ENCODE peak calls at places on chromosomes 6 and 20, in four cellular contexts. One of them, this sample, is unnamed.

GRCh38 chr6:149723771-149724417 is 6.0 kb upstream of the LATS1 start:
- DNase-seq in K562: peak
- DNase-seq in HepG2: peak
- DNase-seq in GM12878: no peak
- DNase-seq in this sample: peak

GRCh38 chr20:26135325-26136110 is 438.9 kb upstream of the ZNF337 start:
- DNase-seq in GM12878: no peak
- DNase-seq in K562: peak
- DNase-seq in HepG2: no peak
- DNase-seq in this sample: no peak

GRCh38 chr6:142323377-142323776 is 21.6 kb downstream of the ADGRG6 start:
- DNase-seq in GM12878: no peak
- DNase-seq in K562: no peak
- DNase-seq in HepG2: peak
- DNase-seq in this sample: no peak

GRCh38 chr6:137967689-137968467 is 100.8 kb downstream of the TNFAIP3 start:
- DNase-seq in HepG2: no peak
- DNase-seq in GM12878: no peak
- DNase-seq in K562: no peak
- DNase-seq in this sample: no peak

GRCh38 chr6:157655139-157655538 is 167.9 kb upstream of the SNX9 start:
- DNase-seq in HepG2: no peak
- DNase-seq in GM12878: no peak
- DNase-seq in K562: no peak
- DNase-seq in this sample: no peak

GRCh38 chr6:149362289-149362688 is 37.8 kb upstream of the SUMO4 start:
- DNase-seq in GM12878: no peak
- DNase-seq in HepG2: no peak
- DNase-seq in K562: no peak
- DNase-seq in this sample: no peak

GRCh38 chr6:108492131-108492766 is 68.5 kb upstream of the FOXO3 start:
- DNase-seq in K562: peak
- DNase-seq in GM12878: no peak
- DNase-seq in HepG2: peak
- DNase-seq in this sample: peak

GRCh38 chr6:33427585-33428218 is 7.8 kb downstream of the SYNGAP1 start:
- DNase-seq in K562: peak
- DNase-seq in GM12878: no peak
- DNase-seq in HepG2: no peak
- DNase-seq in this sample: peak

GRCh38 chr6:4055420-4056041 is 23.4 kb downstream of the FAM217A start:
- DNase-seq in K562: peak
- DNase-seq in HepG2: peak
- DNase-seq in GM12878: no peak
- DNase-seq in this sample: peak

GRCh38 chr6:42774201-42774600 is 7.7 kb upstream of the BICRAL start:
- DNase-seq in GM12878: no peak
- DNase-seq in HepG2: no peak
- DNase-seq in K562: no peak
- DNase-seq in this sample: no peak

GRCh38 chr6:62803094-62803493 is 408.2 kb upstream of the FKBP1C start:
- DNase-seq in HepG2: no peak
- DNase-seq in K562: no peak
- DNase-seq in GM12878: no peak
- DNase-seq in this sample: no peak

GRCh38 chr20:32470025-32470861 is 112.1 kb downstream of the ASXL1 start:
- DNase-seq in GM12878: no peak
- DNase-seq in HepG2: peak
- DNase-seq in K562: peak
- DNase-seq in this sample: peak

GRCh38 chr20:8089668-8090067 is 42.4 kb upstream of the PLCB1 start:
- DNase-seq in K562: no peak
- DNase-seq in GM12878: no peak
- DNase-seq in HepG2: no peak
- DNase-seq in this sample: no peak

GRCh38 chr6:151118453-151119123 is 121.2 kb upstream of the AKAP12 start:
- DNase-seq in HepG2: peak
- DNase-seq in K562: no peak
- DNase-seq in GM12878: no peak
- DNase-seq in this sample: no peak

GRCh38 chr20:36408219-36408618 is 102.1 kb downstream of the DLGAP4 start:
- DNase-seq in HepG2: peak
- DNase-seq in GM12878: no peak
- DNase-seq in K562: peak
- DNase-seq in this sample: no peak

GRCh38 chr6:3212261-3212660 is 15.2 kb downstream of the TUBB2B start:
- DNase-seq in HepG2: no peak
- DNase-seq in K562: no peak
- DNase-seq in GM12878: no peak
- DNase-seq in this sample: no peak

GRCh38 chr6:129955584-129955983 is 62.8 kb upstream of the L3MBTL3 start:
- DNase-seq in K562: no peak
- DNase-seq in HepG2: no peak
- DNase-seq in GM12878: no peak
- DNase-seq in this sample: no peak

GRCh38 chr6:114284281-114284680 is 58.5 kb downstream of the HS3ST5 start:
- DNase-seq in GM12878: no peak
- DNase-seq in K562: no peak
- DNase-seq in HepG2: no peak
- DNase-seq in this sample: no peak

DNA sequence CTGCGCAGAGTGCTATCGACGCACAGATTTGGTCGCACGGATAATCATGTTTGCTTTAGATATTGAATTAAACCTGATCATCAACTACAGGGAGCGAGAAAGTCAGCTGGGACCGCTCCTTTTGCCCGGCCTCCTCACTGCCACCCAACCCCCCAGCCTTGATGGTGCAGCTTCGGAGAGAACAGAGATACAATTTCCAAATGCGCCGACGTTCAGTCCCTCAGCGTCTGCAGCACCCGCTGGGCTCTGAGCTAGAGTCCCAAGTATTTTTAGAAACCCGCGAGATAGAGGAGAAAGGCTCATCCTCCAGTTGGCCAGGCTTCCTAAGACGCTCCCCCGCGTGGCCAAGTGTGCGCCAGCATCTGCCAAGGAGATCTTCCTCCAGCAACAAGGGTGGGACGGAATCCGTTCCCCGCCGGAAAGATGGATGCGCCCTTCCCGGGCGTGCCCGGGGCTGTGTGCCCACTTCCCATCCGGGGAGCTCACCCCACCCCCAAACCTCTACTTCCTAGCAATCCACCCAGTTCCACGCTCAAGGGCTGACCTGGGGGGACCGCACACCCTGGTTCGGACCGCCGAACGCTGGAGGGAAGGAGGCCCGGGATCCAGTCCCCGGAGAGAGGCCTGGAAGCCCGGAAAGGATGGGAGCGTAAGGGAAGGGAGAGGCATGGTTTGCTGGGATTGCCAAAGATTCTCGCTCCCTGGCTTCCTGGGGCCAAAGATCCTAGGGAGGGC is 4.1 kb downstream of the NKX2-2 start:
- DNase-seq in HepG2: no peak
- DNase-seq in K562: no peak
- DNase-seq in GM12878: no peak
- DNase-seq in this sample: no peak
- TF ChIP-seq SP1 in HepG2: no peak
- TF ChIP-seq SP1 in K562: no peak
- TF ChIP-seq SP1 in GM12878: no peak
- TF ChIP-seq SP1 in this sample: no peak

GRCh38 chr6:155014715-155015300 is 19.7 kb downstream of the TIAM2 start:
- DNase-seq in HepG2: no peak
- DNase-seq in K562: no peak
- DNase-seq in GM12878: no peak
- DNase-seq in this sample: no peak
- TF ChIP-seq FOXK2 in HepG2: no peak
- TF ChIP-seq FOXK2 in K562: no peak
- TF ChIP-seq FOXK2 in GM12878: no peak
- TF ChIP-seq FOXK2 in this sample: no peak

GRCh38 chr20:48198951-48199431 is 413.7 kb upstream of the SULF2 start:
- DNase-seq in K562: no peak
- DNase-seq in GM12878: no peak
- DNase-seq in HepG2: no peak
- DNase-seq in this sample: no peak
- TF ChIP-seq BHLHE40 in K562: no peak
- TF ChIP-seq BHLHE40 in GM12878: no peak
- TF ChIP-seq BHLHE40 in HepG2: no peak
- TF ChIP-seq BHLHE40 in this sample: no peak

GRCh38 chr6:170022827-170023619 is 267.9 kb downstream of the DLL1 start:
- DNase-seq in GM12878: no peak
- DNase-seq in K562: no peak
- DNase-seq in HepG2: no peak
- DNase-seq in this sample: no peak
- TF ChIP-seq SP1 in GM12878: no peak
- TF ChIP-seq SP1 in K562: no peak
- TF ChIP-seq SP1 in HepG2: no peak
- TF ChIP-seq SP1 in this sample: no peak

GRCh38 chr6:128280066-128280465 is 240.3 kb downstream of the PTPRK start:
- DNase-seq in HepG2: no peak
- DNase-seq in K562: no peak
- DNase-seq in GM12878: no peak
- DNase-seq in this sample: no peak

GRCh38 chr6:128278876-128279275 is 241.5 kb downstream of the PTPRK start:
- DNase-seq in HepG2: no peak
- DNase-seq in K562: no peak
- DNase-seq in GM12878: no peak
- DNase-seq in this sample: peak

GRCh38 chr6:128282956-128283355 is 237.4 kb downstream of the PTPRK start:
- DNase-seq in HepG2: no peak
- DNase-seq in GM12878: no peak
- DNase-seq in K562: no peak
- DNase-seq in this sample: no peak

GRCh38 chr6:128284128-128284527 is 236.3 kb downstream of the PTPRK start:
- DNase-seq in HepG2: no peak
- DNase-seq in GM12878: no peak
- DNase-seq in K562: no peak
- DNase-seq in this sample: no peak

GRCh38 chr6:128280960-128281359 is 239.4 kb downstream of the PTPRK start:
- DNase-seq in GM12878: no peak
- DNase-seq in K562: no peak
- DNase-seq in HepG2: peak
- DNase-seq in this sample: no peak
- TF ChIP-seq FOXK2 in GM12878: no peak
- TF ChIP-seq FOXK2 in K562: no peak
- TF ChIP-seq FOXK2 in HepG2: no peak
- TF ChIP-seq FOXK2 in this sample: no peak

DNA sequence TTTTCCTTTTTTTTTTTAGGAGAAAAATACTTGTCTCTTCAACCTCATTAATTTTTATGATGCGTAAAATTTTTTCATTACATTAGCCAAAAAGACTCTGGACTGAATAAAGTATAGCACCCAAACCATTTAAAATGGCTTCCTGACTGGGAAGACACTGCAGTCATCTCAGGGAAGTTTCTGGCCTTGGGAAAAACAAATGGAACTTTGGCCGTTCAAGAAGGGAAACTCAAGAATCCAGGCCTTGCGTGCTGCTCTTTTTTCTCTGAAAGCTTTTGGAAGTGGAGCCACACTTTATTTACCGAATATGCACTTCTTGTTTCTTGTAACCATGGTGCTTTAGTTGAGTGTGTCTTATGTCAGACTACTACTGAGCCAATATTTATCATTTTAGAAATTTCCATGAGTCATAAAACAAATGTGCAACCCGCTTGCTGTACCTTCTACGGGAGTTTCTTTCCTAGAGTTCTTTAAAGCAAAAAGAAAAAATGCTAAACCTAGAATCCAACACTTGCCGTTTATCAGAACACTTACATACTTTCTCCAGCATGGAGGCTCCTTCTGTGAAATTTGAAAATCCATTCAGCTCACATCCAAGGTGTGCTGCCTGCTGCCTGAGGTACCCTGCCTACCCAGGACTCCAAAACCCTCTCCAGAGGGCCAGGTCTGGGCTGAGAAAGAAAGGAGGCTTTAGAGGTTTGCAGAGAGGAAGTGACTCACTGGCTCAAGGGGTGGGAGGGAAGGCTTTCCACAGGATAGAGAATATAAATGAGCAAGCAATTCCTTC is 11.5 kb upstream of the DSTN start:
- DNase-seq in K562: peak
- DNase-seq in GM12878: no peak
- DNase-seq in HepG2: peak
- DNase-seq in this sample: peak
- TF ChIP-seq BHLHE40 in K562: no peak
- TF ChIP-seq BHLHE40 in GM12878: no peak
- TF ChIP-seq BHLHE40 in HepG2: no peak
- TF ChIP-seq BHLHE40 in this sample: no peak

DNA sequence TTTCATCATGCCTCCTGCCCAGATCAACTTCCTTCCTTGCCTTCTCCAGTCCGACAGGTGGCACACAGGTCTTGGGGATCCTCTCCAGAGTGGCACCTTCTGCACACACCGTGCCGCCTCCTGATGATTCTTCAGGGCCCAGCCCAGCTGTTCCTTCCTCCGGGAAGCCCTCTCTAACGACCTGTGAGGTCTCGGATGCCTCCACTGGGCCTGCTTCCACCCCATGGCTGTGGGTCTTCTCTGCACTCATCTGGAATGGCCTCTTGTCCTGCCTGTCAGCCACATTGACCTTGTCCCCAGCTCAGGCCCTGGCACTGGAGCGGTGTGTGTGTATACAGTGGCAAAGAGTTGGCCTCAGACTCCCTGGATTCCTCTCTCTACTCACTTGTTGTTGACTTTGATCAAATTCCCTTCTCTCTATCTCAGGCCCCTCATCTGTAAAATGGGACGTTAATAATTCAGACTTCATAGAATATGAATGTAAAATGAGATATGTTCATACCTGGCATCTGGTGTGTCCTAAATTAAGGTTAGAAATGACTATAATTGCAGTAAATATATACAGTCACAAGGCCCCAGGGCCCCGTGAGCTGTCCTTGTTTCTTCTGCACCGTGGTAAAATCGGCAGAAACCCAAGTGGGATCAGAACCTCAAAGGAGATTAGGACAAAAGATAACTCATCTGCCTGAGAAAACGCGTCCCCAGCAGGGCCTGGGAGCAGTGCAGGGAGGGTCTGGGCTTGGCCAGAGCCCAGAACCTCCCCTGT is 1.5 kb downstream of the FAM210B start:
- DNase-seq in K562: no peak
- DNase-seq in HepG2: peak
- DNase-seq in GM12878: no peak
- DNase-seq in this sample: no peak
- TF ChIP-seq SP1 in K562: no peak
- TF ChIP-seq SP1 in HepG2: no peak
- TF ChIP-seq SP1 in GM12878: no peak
- TF ChIP-seq SP1 in this sample: no peak

DNA sequence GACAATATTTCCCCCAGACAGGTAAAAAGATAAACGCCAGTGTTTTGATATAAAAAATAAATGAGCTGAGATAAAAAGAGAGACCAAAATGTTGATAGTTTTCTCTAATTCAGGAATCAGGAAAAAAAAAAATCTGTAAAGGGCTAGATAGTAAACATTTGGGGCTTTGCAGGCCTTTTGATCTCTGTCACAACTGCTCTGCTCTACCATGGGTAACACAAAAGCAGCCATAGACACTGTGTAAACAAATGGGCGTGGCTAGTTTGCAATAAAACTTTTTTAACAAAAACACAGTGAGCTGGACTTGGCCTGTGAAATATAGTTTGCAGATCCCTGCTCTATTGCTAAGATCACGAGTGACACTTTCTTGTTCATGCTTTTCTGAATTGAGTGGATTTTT is 219.1 kb upstream of the STXBP5 start:
- DNase-seq in K562: peak
- DNase-seq in HepG2: peak
- DNase-seq in GM12878: no peak
- DNase-seq in this sample: peak
- TF ChIP-seq FOXK2 in K562: no peak
- TF ChIP-seq FOXK2 in HepG2: no peak
- TF ChIP-seq FOXK2 in GM12878: no peak
- TF ChIP-seq FOXK2 in this sample: no peak

GRCh38 chr6:159279790-159280277 is 110.6 kb downstream of the FNDC1 start:
- DNase-seq in K562: no peak
- DNase-seq in GM12878: no peak
- DNase-seq in HepG2: no peak
- DNase-seq in this sample: no peak
- TF ChIP-seq BHLHE40 in K562: no peak
- TF ChIP-seq BHLHE40 in GM12878: no peak
- TF ChIP-seq BHLHE40 in HepG2: no peak
- TF ChIP-seq BHLHE40 in this sample: no peak

This sample was measured in HEK293T.